ENCODE peak calls at places on chromosomes 3 and 15, in ten cellular contexts. E is nephron progenitor cell; T is NCI-H226; G is T-helper 17 cell; R is aorta; D is transverse colon; C is GM13976; O is memory B cell; Y is posterior vena cava; I is effector CD4-positive, alpha-beta T cell. P is an unnamed sample.

GRCh38 chr3:184525337-184526157 is 36.0 kb upstream of the EPHB3 start:
- DNase-seq in O (no peak), G (no peak), T (no peak), I (no peak), E (peak; percentile 61), D (no peak), R (no peak), C (peak; percentile 48), Y (no peak), P (no peak)

GRCh38 chr3:136578290-136578689 is 173.9 kb downstream of the STAG1 start:
- DNase-seq in R (no peak), D (no peak), T (no peak), C (no peak), Y (no peak), E (no peak), O (no peak), G (no peak), I (no peak), P (no peak)

GRCh38 chr15:70775160-70775559 is 11.8 kb upstream of the UACA start:
- DNase-seq in D (no peak), Y (no peak), R (no peak), E (no peak), T (peak; percentile 73), I (no peak), O (no peak), G (no peak), C (no peak), P (no peak)

GRCh38 chr3:193031909-193032308 is 114.3 kb upstream of the MB21D2 start:
- DNase-seq in T (no peak), O (no peak), C (no peak), E (no peak), R (no peak), G (no peak), Y (no peak), D (no peak), I (no peak), P (no peak)

GRCh38 chr15:89364741-89365450 is 30.3 kb upstream of the POLG start:
- DNase-seq in T (no peak), G (no peak), I (no peak), O (no peak), Y (no peak), C (no peak), E (peak; percentile 48), R (no peak), D (no peak), P (no peak)

GRCh38 chr15:28881600-28881999 is 4.2 kb upstream of the APBA2 start:
- DNase-seq in Y (no peak), G (no peak), C (no peak), T (no peak), O (no peak), E (no peak), R (no peak), D (no peak), I (no peak), P (no peak)

GRCh38 chr3:24017305-24017704 is 72.2 kb downstream of the NR1D2 start:
- DNase-seq in D (no peak), O (no peak), G (no peak), R (no peak), Y (no peak), E (no peak), I (no peak), C (no peak), T (no peak), P (no peak)

GRCh38 chr3:138467905-138468304 is 33.5 kb downstream of the ESYT3 start:
- DNase-seq in E (no peak), Y (no peak), I (no peak), D (no peak), G (no peak), C (no peak), R (peak; percentile 34), T (no peak), O (no peak), P (no peak)

GRCh38 chr3:14047027-14047426 is 77.6 kb downstream of the CHCHD4 start:
- DNase-seq in I (no peak), R (no peak), T (no peak), E (no peak), O (no peak), G (no peak), D (no peak), C (no peak), Y (no peak), P (no peak)

P was measured in Peyer's patch.